ENCODE peak calls at places on chromosome 16, in seven cellular contexts. R, S, C, M, K, Q and I are unnamed samples.

GRCh38 chr16:29675811-29676643 is 3.0 kb upstream of the QPRT start:
- DNase-seq in R (no peak), S (peak; percentile 56), C (no peak), M (peak; percentile 30), K (peak; percentile 18), Q (peak; percentile 31), I (no peak)

GRCh38 chr16:2745961-2746360 is 6.5 kb upstream of the SRRM2 start:
- DNase-seq in R (no peak), S (no peak), C (no peak), M (no peak), K (no peak), Q (no peak), I (no peak)

GRCh38 chr16:10965440-10966039 is 21.2 kb downstream of the CLEC16A start:
- DNase-seq in R (no peak), S (no peak), C (no peak), M (no peak), K (no peak), Q (no peak), I (no peak)

GRCh38 chr16:24270721-24271120 is 14.6 kb downstream of the CACNG3 start:
- DNase-seq in R (no peak), S (no peak), C (no peak), M (no peak), K (no peak), Q (no peak), I (no peak)

GRCh38 chr16:67579686-67580085 is 17.4 kb downstream of the CTCF start:
- DNase-seq in R (no peak), S (no peak), C (no peak), M (no peak), K (no peak), Q (no peak), I (no peak)

GRCh38 chr16:29820730-29821662 is 734 bp downstream of the MVP start:
- DNase-seq in R (no peak), S (no peak), C (no peak), M (peak; percentile 47), K (no peak), Q (peak; percentile 27), I (no peak)

GRCh38 chr16:12417830-12418229 is 385.9 kb downstream of the CPPED1 start:
- DNase-seq in R (no peak), S (no peak), C (no peak), M (no peak), K (no peak), Q (no peak), I (no peak)

GRCh38 chr16:4373356-4373908 is 1.8 kb downstream of the VASN start:
- DNase-seq in R (no peak), S (no peak), C (no peak), M (peak; percentile 45), K (no peak), Q (peak; percentile 47), I (no peak)

GRCh38 chr16:53829186-53829747 is 125.3 kb downstream of the FTO start:
- DNase-seq in R (no peak), S (no peak), C (no peak), M (peak; percentile 23), K (peak; percentile 71), Q (peak; percentile 39), I (no peak)

GRCh38 chr16:19071811-19072777 is 4.7 kb downstream of the COQ7 start:
- DNase-seq in R (no peak), S (peak; percentile 56), C (no peak), M (peak; percentile 74), K (peak; percentile 56), Q (peak; percentile 69), I (no peak)

GRCh38 chr16:66070140-66070887 is 296.2 kb upstream of the CDH5 start:
- DNase-seq in R (peak; percentile 36), S (peak; percentile 77), C (no peak), M (no peak), K (peak; percentile 83), Q (no peak), I (peak; percentile 55)

DNA sequence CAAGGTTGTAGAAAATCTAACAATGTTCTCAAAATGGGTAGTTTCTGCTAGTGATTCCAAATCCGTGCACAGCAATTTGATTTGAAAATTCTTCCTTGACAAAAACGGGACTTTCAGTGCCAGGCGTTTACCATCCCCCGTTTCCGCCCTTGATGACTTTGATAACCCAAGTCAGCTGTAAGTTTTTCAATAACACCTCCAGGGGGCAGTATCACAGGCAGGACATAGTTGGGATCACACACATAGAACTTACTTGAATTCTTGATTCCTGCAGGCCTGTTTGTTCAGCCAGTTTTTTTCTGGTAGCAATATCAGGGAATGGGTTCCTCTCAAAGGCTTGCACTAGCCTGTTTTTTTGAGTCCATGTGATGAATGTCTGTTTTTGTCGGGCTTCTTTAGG is 5.6 kb downstream of the DUXB start:
- DNase-seq in R (no peak), S (no peak), C (no peak), M (no peak), K (no peak), Q (no peak), I (no peak)
- TF ChIP-seq CTCF in R (no peak), S (peak; percentile 7), C (no peak), M (no peak), K (peak; percentile 6), Q (peak; percentile 22), I (no peak)

GRCh38 chr16:46801428-46802049 is 29.4 kb downstream of the C16orf87 start:
- DNase-seq in R (no peak), S (peak; percentile 69), C (peak; percentile 6), M (peak; percentile 26), K (peak; percentile 25), Q (peak; percentile 57), I (no peak)
- TF ChIP-seq CTCF in R (peak; percentile 10), S (peak; percentile 46), C (peak; percentile 20), M (peak; percentile 43), K (peak; percentile 50), Q (peak; percentile 63), I (peak; percentile 36)

DNA sequence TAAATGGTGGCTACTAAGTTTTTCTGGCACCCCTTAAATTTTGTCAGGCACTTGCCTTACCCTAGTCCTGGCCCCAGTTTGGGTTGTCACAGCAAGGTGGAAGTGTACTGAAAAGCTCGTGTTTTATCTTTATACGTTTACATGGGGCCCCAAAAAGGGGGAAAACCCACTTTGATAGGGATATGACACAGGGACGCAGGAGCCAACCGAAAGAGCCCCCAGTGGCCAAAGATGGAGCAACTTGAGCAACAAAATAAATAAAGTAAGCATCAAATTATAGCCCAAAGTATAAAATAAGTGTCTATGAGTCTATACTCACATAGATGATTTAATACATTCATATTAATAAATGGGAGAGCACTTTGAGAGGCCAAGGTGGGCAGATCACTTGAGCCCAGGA is 5.0 kb upstream of the CETP start:
- DNase-seq in R (no peak), S (no peak), C (no peak), M (no peak), K (no peak), Q (no peak), I (no peak)
- TF ChIP-seq CTCF in R (no peak), S (no peak), C (peak; percentile 29), M (no peak), K (peak; percentile 19), Q (peak; percentile 32), I (no peak)

GRCh38 chr16:48862087-48862532 is 252.1 kb upstream of the N4BP1 start:
- DNase-seq in R (no peak), S (no peak), C (no peak), M (peak; percentile 67), K (peak; percentile 80), Q (peak; percentile 48), I (no peak)
- TF ChIP-seq CTCF in R (no peak), S (no peak), C (no peak), M (no peak), K (peak; percentile 49), Q (peak; percentile 51), I (no peak)

DNA sequence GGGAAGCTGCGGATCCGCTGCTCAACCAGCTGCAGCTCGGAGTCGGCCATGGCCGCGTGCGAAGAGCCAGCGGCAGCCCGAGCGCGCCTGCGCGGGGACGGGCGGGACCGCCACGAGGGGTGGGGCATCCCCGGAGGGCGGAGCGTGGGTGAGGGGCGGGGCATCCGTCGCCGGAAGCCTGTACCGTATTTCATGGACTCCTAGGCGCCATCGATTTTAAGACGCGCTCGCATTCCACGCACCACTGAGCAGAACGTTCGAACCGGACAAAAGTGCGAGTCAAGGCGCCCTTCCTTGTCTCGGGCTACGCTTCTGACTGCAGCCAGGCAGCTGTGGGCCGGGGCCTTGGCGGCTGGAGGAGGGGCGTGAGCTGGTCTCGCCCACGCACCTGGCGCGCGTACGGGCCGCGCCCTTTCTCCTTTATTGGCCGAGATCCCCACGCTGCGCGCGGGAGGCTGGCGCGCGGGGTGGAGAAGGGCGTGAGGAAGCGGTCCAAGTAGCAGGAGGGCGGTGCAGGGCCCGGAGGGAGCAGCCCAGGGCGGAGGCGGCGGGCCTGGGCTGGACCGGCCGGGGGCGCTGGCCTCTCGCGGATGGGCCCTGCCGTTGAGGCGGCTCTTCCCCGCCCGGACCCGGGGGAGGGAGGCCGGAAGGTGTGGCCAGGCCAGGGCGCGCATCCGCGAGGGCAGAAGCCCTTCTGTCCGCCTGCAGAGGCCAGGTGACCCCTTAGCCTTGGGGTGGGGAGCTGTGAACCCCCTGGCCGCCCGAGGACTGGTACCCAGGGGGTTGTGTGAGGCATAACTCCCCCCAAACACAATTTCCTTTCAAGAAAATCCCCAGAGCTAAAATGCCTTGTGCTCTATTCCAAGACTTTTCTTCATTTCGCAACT is at the start of gene APRT:
- DNase-seq in R (peak; percentile 88), S (peak; percentile 94), C (peak; percentile 85), M (peak; percentile 95), K (peak; percentile 95), Q (peak; percentile 88), I (peak; percentile 86)
- TF ChIP-seq CTCF in R (peak; percentile 31), S (peak; percentile 31), C (peak; percentile 17), M (no peak), K (peak; percentile 53), Q (no peak), I (no peak)

DNA sequence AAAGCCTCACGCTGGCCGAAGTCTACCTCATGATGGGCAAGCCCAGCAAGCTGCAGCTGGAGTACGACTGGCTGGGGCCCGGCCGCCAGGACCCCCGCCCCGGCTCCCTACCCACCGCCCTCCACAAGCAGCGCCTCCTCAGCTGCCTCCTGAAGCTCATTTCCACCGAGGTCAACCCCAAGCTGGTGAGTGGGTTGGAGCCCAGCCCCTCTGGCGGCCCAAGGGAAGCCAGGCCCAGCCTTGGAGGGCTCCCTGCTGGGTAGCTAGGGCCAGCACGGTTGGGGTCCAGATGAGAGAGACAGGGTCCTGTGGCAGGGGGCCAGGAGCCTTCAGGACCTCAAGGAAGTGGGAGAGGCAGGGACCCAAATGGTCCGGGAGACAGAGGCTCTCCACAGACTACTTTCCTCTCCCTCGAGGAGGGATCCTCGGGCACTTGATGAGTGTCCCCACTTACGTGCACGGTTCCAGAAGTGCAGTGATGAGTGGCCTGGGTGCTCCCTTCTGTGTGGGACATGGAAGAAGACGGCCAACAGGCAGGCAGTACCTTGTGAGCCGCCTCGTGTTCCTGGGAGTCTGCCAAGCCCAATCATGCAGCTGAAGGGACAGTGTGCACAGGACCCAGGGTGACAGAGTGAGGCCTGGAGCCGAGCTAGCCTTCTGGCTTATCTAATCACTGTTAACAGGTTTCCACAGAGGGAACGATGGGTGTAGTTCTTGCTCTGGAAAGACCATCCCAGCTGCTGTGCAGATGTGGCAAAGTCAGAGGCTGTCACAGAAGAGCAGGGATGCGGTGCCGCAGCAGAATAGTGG is 21.1 kb upstream of the JPT2 start:
- DNase-seq in R (no peak), S (no peak), C (no peak), M (no peak), K (no peak), Q (no peak), I (no peak)
- TF ChIP-seq CTCF in R (no peak), S (no peak), C (no peak), M (no peak), K (no peak), Q (no peak), I (no peak)